ENCODE peak calls at places on chromosomes 6 and 20, in ten cellular contexts. C is lower lobe of right lung, U is A673, D is endothelial cell of umbilical vein, L is AG04450, O is psoas muscle, J is pancreas, Q is IMR-90, B is right cardiac atrium, M is HCT116. H is an unnamed sample.

GRCh38 chr20:4451487-4451886 is 270.2 kb upstream of the PRND start:
- DNase-seq in C (no peak), U (no peak), D (no peak), L (no peak), O (no peak), J (no peak), Q (no peak), B (no peak), M (no peak), H (no peak)

GRCh38 chr6:2766767-2767314 is 1.6 kb downstream of the WRNIP1 start:
- DNase-seq in C (no peak), U (no peak), D (no peak), L (no peak), O (no peak), J (no peak), Q (peak; percentile 28), B (no peak), M (no peak), H (no peak)

GRCh38 chr6:33297406-33297955 is 1.3 kb downstream of the RGL2 start:
- DNase-seq in C (peak; percentile 80), U (no peak), D (peak; percentile 23), L (no peak), O (peak; percentile 69), J (peak; percentile 65), Q (no peak), B (peak; percentile 76), M (no peak), H (no peak)

GRCh38 chr20:63661108-63661507 is 3.0 kb downstream of the RTEL1 start:
- DNase-seq in C (no peak), U (no peak), D (no peak), L (no peak), O (peak; percentile 42), J (no peak), Q (no peak), B (peak; percentile 45), M (no peak), H (no peak)

GRCh38 chr20:63856111-63856511 is 5.2 kb upstream of the ABHD16B start:
- DNase-seq in C (no peak), U (no peak), D (no peak), L (no peak), O (no peak), J (no peak), Q (no peak), B (no peak), M (no peak), H (no peak)

GRCh38 chr20:56440346-56441007 is 27.9 kb upstream of the RTF2 start:
- DNase-seq in C (no peak), U (no peak), D (no peak), L (no peak), O (no peak), J (no peak), Q (no peak), B (no peak), M (no peak), H (no peak)

GRCh38 chr6:56022678-56023077 is 147.3 kb upstream of the BMP5 start:
- DNase-seq in C (no peak), U (no peak), D (no peak), L (no peak), O (no peak), J (no peak), Q (no peak), B (no peak), M (no peak), H (no peak)

GRCh38 chr6:74715362-74716068 is 490.3 kb downstream of the COL12A1 start:
- DNase-seq in C (no peak), U (peak; percentile 28), D (no peak), L (peak; percentile 18), O (no peak), J (no peak), Q (peak; percentile 79), B (no peak), M (no peak), H (no peak)

GRCh38 chr20:24164360-24164759 is 175.8 kb upstream of the GGTLC1 start:
- DNase-seq in C (no peak), U (peak; percentile 35), D (peak; percentile 45), L (no peak), O (no peak), J (no peak), Q (no peak), B (no peak), M (no peak), H (no peak)

GRCh38 chr6:40912158-40912946 is 126.7 kb downstream of the UNC5CL start:
- DNase-seq in C (no peak), U (peak; percentile 43), D (peak; percentile 34), L (no peak), O (peak; percentile 66), J (peak; percentile 73), Q (no peak), B (peak; percentile 67), M (no peak), H (no peak)

GRCh38 chr20:25195014-25195961 is at the start of gene ENTPD6:
- DNase-seq in C (peak; percentile 92), U (peak; percentile 95), D (peak; percentile 91), L (peak; percentile 64), O (peak; percentile 96), J (peak; percentile 88), Q (peak; percentile 81), B (peak; percentile 98), M (peak; percentile 61), H (peak; percentile 86)

GRCh38 chr20:25194333-25194972 is 1.1 kb upstream of the ENTPD6 start:
- DNase-seq in C (no peak), U (no peak), D (no peak), L (no peak), O (no peak), J (no peak), Q (no peak), B (no peak), M (no peak), H (no peak)

GRCh38 chr20:25197173-25197869 is 1.8 kb downstream of the ENTPD6 start:
- DNase-seq in C (no peak), U (no peak), D (no peak), L (no peak), O (no peak), J (no peak), Q (no peak), B (no peak), M (no peak), H (no peak)

GRCh38 chr20:25196701-25197120 is 1.2 kb downstream of the ENTPD6 start:
- DNase-seq in C (no peak), U (peak; percentile 21), D (no peak), L (no peak), O (no peak), J (peak; percentile 38), Q (no peak), B (no peak), M (no peak), H (no peak)

GRCh38 chr20:25195962-25196700 is 619 bp downstream of the ENTPD6 start:
- DNase-seq in C (peak; percentile 70), U (peak; percentile 49), D (no peak), L (no peak), O (peak; percentile 77), J (peak; percentile 57), Q (peak; percentile 5), B (no peak), M (peak; percentile 28), H (no peak)
- H3K27ac ChIP-seq in C (peak overlapping the region; percentile 92), U (peak overlapping the region; percentile 87), D (peak overlapping the region; percentile 19), L (no peak overlapping the region), O (peak overlapping the region; percentile 85), J (peak overlapping the region; percentile 91), Q (peak overlapping the region; percentile 66), B (peak overlapping the region; percentile 37), M (peak overlapping the region; percentile 80), H (peak overlapping the region; percentile 93)

GRCh38 chr6:42224222-42225042 is 6.8 kb upstream of the MRPS10 start:
- DNase-seq in C (no peak), U (no peak), D (peak; percentile 46), L (no peak), O (no peak), J (no peak), Q (peak; percentile 97), B (no peak), M (peak; percentile 97), H (no peak)

GRCh38 chr6:42221546-42221945 is 3.9 kb upstream of the MRPS10 start:
- DNase-seq in C (no peak), U (no peak), D (no peak), L (no peak), O (no peak), J (no peak), Q (no peak), B (no peak), M (no peak), H (no peak)

GRCh38 chr6:42225043-42225368 is 7.3 kb upstream of the MRPS10 start:
- DNase-seq in C (no peak), U (no peak), D (no peak), L (no peak), O (no peak), J (no peak), Q (no peak), B (no peak), M (no peak), H (no peak)

GRCh38 chr6:42220754-42221153 is 3.1 kb upstream of the MRPS10 start:
- DNase-seq in C (no peak), U (no peak), D (no peak), L (no peak), O (no peak), J (no peak), Q (no peak), B (no peak), M (no peak), H (no peak)

GRCh38 chr6:42222450-42222849 is 4.8 kb upstream of the MRPS10 start:
- DNase-seq in C (no peak), U (no peak), D (no peak), L (no peak), O (no peak), J (no peak), Q (peak; percentile 23), B (no peak), M (no peak), H (no peak)
- H3K27ac ChIP-seq in C (no peak overlapping the region), U (no peak overlapping the region), D (no peak overlapping the region), L (no peak overlapping the region), O (no peak overlapping the region), J (no peak overlapping the region), Q (no peak overlapping the region), B (no peak overlapping the region), M (no peak overlapping the region), H (no peak overlapping the region)

GRCh38 chr6:29667158-29667557 is 10.3 kb downstream of the MOG start:
- DNase-seq in C (no peak), U (no peak), D (no peak), L (no peak), O (no peak), J (no peak), Q (no peak), B (no peak), M (no peak), H (no peak)
- H3K27ac ChIP-seq in C (no peak overlapping the region), U (no peak overlapping the region), D (no peak overlapping the region), L (no peak overlapping the region), O (no peak overlapping the region), J (no peak overlapping the region), Q (no peak overlapping the region), B (no peak overlapping the region), M (no peak overlapping the region), H (no peak overlapping the region)

DNA sequence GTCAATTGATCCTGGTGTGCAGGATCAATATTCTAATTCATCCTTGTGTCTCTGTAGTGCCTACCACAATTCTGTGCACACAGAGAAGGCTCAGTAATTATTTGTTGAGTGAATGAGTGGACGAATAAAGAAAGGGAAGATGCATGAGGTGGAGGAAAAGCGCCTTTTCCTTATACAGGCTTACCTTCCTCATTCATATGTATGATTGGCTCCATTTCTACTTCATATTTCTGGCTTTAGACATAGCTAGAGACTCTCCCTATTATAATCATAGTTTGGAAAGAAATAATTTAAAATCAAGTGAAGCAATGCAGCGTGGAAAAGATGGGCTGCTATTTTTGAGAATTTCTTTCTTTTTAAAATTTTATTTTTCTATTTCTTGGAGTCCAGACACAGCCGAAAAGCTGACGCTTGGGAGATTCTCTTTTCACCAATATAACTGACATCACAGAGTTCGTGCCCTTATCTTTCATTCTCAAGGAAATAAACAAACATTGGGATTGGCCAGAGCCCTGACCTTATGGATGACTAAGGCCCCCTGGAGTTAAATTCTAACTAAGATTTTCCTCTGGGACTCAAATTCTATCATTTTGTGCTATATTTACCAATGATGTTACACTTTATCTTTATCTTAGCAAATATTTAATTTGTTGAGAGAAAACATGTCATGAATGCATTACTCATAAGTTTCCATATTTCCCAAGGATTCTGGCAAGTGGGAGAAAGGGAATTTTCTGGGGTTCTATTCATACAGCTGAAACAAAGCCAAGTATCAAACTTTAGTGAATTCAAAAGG is 48.1 kb downstream of the PRL start:
- DNase-seq in C (no peak), U (no peak), D (peak; percentile 28), L (no peak), O (no peak), J (no peak), Q (peak; percentile 83), B (no peak), M (no peak), H (no peak)
- H3K27ac ChIP-seq in C (no peak overlapping the region), U (no peak overlapping the region), D (no peak overlapping the region), L (no peak overlapping the region), O (no peak overlapping the region), J (peak overlapping the region; percentile 48), Q (peak overlapping the region; percentile 43), B (no peak overlapping the region), M (no peak overlapping the region), H (no peak overlapping the region)